ENCODE peak calls at places on chromosomes 13 and 19, in four cellular contexts. One of them, this sample, is unnamed.
A peak's percentile ranks its signal among the peaks of the same experiment; 100 is the strongest.

GRCh38 chr19:57382806-57383488 is 6.7 kb upstream of the ZNF548 start:
- DNase-seq in GM12878: no peak
- DNase-seq in HepG2: no peak
- DNase-seq in A549: no peak
- DNase-seq in this sample: no peak

GRCh38 chr19:39768334-39768733 is 10.3 kb upstream of the LEUTX start:
- DNase-seq in HepG2: no peak
- DNase-seq in A549: no peak
- DNase-seq in GM12878: no peak
- DNase-seq in this sample: no peak

GRCh38 chr19:50044922-50045321 is 19.1 kb downstream of the ZNF473 start:
- DNase-seq in HepG2: no peak
- DNase-seq in A549: no peak
- DNase-seq in GM12878: no peak
- DNase-seq in this sample: no peak

GRCh38 chr13:71864094-71864980 is 2.7 kb downstream of the DACH1 start:
- DNase-seq in HepG2: no peak
- DNase-seq in A549: no peak
- DNase-seq in GM12878: no peak
- DNase-seq in this sample: no peak

GRCh38 chr19:55264531-55264930 is 5.7 kb upstream of the PPP6R1 start:
- DNase-seq in A549: no peak
- DNase-seq in HepG2: no peak
- DNase-seq in GM12878: no peak
- DNase-seq in this sample: no peak

GRCh38 chr19:10497371-10497770 is 5.8 kb downstream of the KEAP1 start:
- DNase-seq in HepG2: no peak
- DNase-seq in GM12878: no peak
- DNase-seq in A549: no peak
- DNase-seq in this sample: no peak

GRCh38 chr13:26996965-26997752 is 174.5 kb downstream of the USP12 start:
- DNase-seq in GM12878: peak; percentile 77
- DNase-seq in A549: no peak
- DNase-seq in HepG2: no peak
- DNase-seq in this sample: no peak

GRCh38 chr19:2887391-2887914 is 13.3 kb upstream of the ZNF57 start:
- DNase-seq in HepG2: peak; percentile 76
- DNase-seq in GM12878: no peak
- DNase-seq in A549: peak; percentile 77
- DNase-seq in this sample: peak; percentile 47

GRCh38 chr13:97235549-97236206 is 13.5 kb downstream of the MBNL2 start:
- DNase-seq in GM12878: no peak
- DNase-seq in HepG2: no peak
- DNase-seq in A549: no peak
- DNase-seq in this sample: no peak

GRCh38 chr19:6250024-6250605 is 29.7 kb downstream of the MLLT1 start:
- DNase-seq in HepG2: no peak
- DNase-seq in A549: no peak
- DNase-seq in GM12878: no peak
- DNase-seq in this sample: no peak

GRCh38 chr13:71962126-71962525 is 95.1 kb upstream of the DACH1 start:
- DNase-seq in GM12878: no peak
- DNase-seq in HepG2: no peak
- DNase-seq in A549: no peak
- DNase-seq in this sample: no peak

GRCh38 chr13:83819611-83820010 is 62.7 kb downstream of the SLITRK1 start:
- DNase-seq in A549: no peak
- DNase-seq in HepG2: no peak
- DNase-seq in GM12878: no peak
- DNase-seq in this sample: no peak

GRCh38 chr13:75263741-75264407 is 218.1 kb downstream of the TBC1D4 start:
- DNase-seq in GM12878: no peak
- DNase-seq in HepG2: no peak
- DNase-seq in A549: no peak
- DNase-seq in this sample: no peak

GRCh38 chr13:50318887-50319286 is 303.6 kb downstream of the KCNRG start:
- DNase-seq in HepG2: no peak
- DNase-seq in A549: peak; percentile 2
- DNase-seq in GM12878: no peak
- DNase-seq in this sample: no peak

GRCh38 chr13:30743319-30744055 is 8.1 kb downstream of the ALOX5AP start:
- DNase-seq in HepG2: peak; percentile 10
- DNase-seq in GM12878: no peak
- DNase-seq in A549: peak; percentile 89
- DNase-seq in this sample: no peak

GRCh38 chr19:3275068-3275582 is 50.7 kb downstream of the CELF5 start:
- DNase-seq in GM12878: no peak
- DNase-seq in A549: peak; percentile 42
- DNase-seq in HepG2: peak; percentile 65
- DNase-seq in this sample: peak; percentile 83

GRCh38 chr13:77511552-77511951 is 24.0 kb upstream of the SCEL start:
- DNase-seq in A549: peak; percentile 13
- DNase-seq in HepG2: no peak
- DNase-seq in GM12878: no peak
- DNase-seq in this sample: no peak

GRCh38 chr13:77860621-77861020 is 58.0 kb downstream of the EDNRB start:
- DNase-seq in A549: no peak
- DNase-seq in GM12878: no peak
- DNase-seq in HepG2: no peak
- DNase-seq in this sample: no peak

GRCh38 chr13:25232937-25233515 is 54.3 kb downstream of the MTMR6 start:
- DNase-seq in GM12878: no peak
- DNase-seq in A549: peak; percentile 41
- DNase-seq in HepG2: peak; percentile 41
- DNase-seq in this sample: peak; percentile 34

DNA sequence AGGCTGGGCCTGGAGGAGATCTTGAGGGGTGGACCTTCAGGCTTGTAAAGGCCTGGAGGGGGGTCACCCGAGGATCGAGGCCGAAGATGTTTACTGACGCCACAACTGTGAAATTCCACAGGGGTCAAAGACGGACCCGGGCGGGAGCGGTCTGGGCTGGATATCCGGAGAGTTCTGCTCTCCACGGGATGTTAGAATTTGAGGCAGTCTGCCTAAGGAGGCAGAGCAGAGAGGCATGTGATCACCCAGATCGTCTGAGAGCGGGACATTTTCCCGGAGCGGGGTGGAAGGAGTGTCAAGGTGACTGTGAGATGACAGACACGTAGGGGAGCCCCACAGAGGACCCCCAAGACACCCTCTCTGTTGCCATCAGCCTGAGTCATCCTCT is 13.2 kb downstream of the KLHL26 start:
- DNase-seq in GM12878: no peak
- DNase-seq in A549: no peak
- DNase-seq in HepG2: no peak
- DNase-seq in this sample: no peak
- TF ChIP-seq POLR2AphosphoS2 in GM12878: no peak
- TF ChIP-seq POLR2AphosphoS2 in A549: no peak
- TF ChIP-seq POLR2AphosphoS2 in HepG2: no peak
- TF ChIP-seq POLR2AphosphoS2 in this sample: no peak

DNA sequence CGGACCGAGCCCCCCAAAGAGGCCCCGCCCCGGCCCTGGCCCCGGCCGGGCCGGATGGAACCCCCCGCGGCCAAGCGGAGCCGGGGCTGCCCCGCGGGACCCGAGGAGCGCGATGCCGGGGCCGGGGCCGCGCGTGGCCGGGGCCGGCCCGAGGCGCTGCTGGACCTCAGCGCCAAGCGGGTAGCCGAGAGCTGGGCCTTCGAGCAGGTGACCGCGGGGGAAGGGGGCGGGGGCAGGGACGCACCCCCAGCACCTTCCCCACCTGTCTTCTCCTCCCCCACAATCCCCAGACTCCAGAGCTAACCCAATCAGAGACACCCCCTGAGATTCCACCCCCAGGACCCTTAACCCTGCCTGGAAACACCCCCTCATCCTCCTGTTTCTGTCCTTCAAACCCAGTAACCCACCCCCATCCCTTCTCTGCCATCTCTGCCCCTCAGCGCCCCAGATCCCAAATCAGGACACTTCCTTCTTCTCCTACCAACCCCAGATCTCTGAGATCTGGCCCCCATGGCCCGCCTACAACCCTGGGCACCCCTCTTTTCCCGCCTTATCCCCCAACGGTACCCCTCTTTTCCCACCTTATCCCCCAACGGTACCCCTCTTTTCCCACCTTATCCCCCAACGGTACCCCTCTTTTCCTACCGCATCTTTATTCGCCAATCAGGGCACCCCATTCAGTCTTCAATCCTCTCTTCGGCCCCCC is 505 bp downstream of the ZSWIM4 start:
- DNase-seq in HepG2: no peak
- DNase-seq in GM12878: no peak
- DNase-seq in A549: peak; percentile 23
- DNase-seq in this sample: no peak
- TF ChIP-seq RFX5 in HepG2: no peak
- TF ChIP-seq RFX5 in GM12878: no peak
- TF ChIP-seq RFX5 in A549: no peak
- TF ChIP-seq RFX5 in this sample: no peak

GRCh38 chr19:19207637-19208582 is 3.8 kb upstream of the NCAN start:
- DNase-seq in HepG2: no peak
- DNase-seq in A549: no peak
- DNase-seq in GM12878: no peak
- DNase-seq in this sample: no peak

GRCh38 chr19:19212866-19213265 is 1.1 kb downstream of the NCAN start:
- DNase-seq in GM12878: no peak
- DNase-seq in A549: no peak
- DNase-seq in HepG2: no peak
- DNase-seq in this sample: no peak

GRCh38 chr19:19211499-19212432 is at the start of gene NCAN:
- DNase-seq in GM12878: no peak
- DNase-seq in HepG2: no peak
- DNase-seq in A549: no peak
- DNase-seq in this sample: no peak

GRCh38 chr19:19206938-19207337 is 3.7 kb upstream of the NR2C2AP start:
- DNase-seq in A549: no peak
- DNase-seq in HepG2: no peak
- DNase-seq in GM12878: no peak
- DNase-seq in this sample: no peak

DNA sequence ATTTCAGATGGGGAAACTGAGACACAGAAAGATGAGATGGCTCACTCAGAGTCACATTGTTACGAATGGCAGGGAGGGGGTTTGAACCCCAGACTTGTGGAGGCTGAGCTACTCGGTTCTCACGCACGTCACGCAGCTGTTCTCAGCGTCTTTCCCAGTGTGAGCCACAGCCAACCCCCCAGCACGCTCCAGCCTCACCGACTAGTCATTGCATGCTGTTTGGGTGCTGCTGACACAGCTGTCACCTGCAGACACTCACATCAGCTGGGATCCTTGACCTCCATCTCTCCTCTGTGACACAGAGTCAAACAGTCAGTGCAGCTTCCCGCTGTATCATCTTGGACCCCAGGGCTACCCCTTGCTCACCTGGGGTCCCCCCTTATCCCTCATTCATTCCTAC is 2.4 kb upstream of the NCAN start:
- DNase-seq in HepG2: no peak
- DNase-seq in GM12878: no peak
- DNase-seq in A549: no peak
- DNase-seq in this sample: no peak
- TF ChIP-seq POLR2AphosphoS2 in HepG2: no peak
- TF ChIP-seq POLR2AphosphoS2 in GM12878: no peak
- TF ChIP-seq POLR2AphosphoS2 in A549: no peak
- TF ChIP-seq POLR2AphosphoS2 in this sample: no peak

DNA sequence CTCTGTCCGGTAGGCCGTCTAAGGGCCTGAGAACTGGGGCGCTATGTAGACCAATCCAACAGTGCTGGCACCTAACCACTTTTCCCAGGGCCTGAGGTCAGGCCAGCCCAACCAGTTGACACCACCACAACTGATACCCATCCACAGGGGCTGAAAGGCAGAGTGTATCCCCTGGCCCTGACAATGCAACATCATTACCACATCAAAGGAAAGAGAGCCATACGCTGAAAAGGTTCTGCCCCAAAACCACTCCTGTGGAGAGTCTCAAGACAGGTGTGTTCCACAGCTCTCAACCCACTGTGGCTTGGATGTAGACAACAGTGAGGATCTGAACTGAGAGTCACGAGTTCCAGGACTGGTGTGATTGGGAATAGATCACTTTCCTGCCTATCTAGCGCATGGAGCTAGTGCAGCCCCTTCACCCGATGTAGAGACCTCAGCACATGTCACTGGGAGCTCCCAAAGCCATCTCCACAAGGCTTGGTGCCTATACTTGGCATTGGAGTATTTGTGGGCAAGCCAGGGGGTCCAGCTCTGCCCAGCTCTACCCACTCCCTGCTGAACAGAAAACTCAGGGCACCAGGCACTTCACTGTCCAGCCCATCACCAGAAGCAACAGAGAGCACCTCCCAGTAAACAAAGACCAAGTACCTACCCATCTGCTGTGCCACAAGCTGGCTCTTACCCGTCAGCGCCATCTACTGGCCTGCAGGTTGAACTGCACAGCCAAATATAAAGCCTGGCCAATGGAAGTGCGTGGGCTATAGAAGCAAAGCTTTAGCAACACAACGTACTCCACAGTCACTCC is 579.5 kb downstream of the UQCRFS1 start:
- DNase-seq in HepG2: no peak
- DNase-seq in A549: peak; percentile 61
- DNase-seq in GM12878: no peak
- DNase-seq in this sample: peak; percentile 73
- TF ChIP-seq RFX5 in HepG2: no peak
- TF ChIP-seq RFX5 in A549: no peak
- TF ChIP-seq RFX5 in GM12878: no peak
- TF ChIP-seq RFX5 in this sample: no peak

GRCh38 chr19:31448221-31448657 is 99.0 kb upstream of the TSHZ3 start:
- DNase-seq in GM12878: no peak
- DNase-seq in A549: peak; percentile 32
- DNase-seq in HepG2: no peak
- DNase-seq in this sample: no peak
- TF ChIP-seq POLR2AphosphoS2 in GM12878: no peak
- TF ChIP-seq POLR2AphosphoS2 in A549: no peak
- TF ChIP-seq POLR2AphosphoS2 in HepG2: no peak
- TF ChIP-seq POLR2AphosphoS2 in this sample: no peak

GRCh38 chr19:5232798-5233505 is 107.7 kb downstream of the PTPRS start:
- DNase-seq in A549: no peak
- DNase-seq in HepG2: no peak
- DNase-seq in GM12878: no peak
- DNase-seq in this sample: no peak
- TF ChIP-seq RFX5 in A549: no peak
- TF ChIP-seq RFX5 in HepG2: no peak
- TF ChIP-seq RFX5 in GM12878: no peak
- TF ChIP-seq RFX5 in this sample: no peak

DNA sequence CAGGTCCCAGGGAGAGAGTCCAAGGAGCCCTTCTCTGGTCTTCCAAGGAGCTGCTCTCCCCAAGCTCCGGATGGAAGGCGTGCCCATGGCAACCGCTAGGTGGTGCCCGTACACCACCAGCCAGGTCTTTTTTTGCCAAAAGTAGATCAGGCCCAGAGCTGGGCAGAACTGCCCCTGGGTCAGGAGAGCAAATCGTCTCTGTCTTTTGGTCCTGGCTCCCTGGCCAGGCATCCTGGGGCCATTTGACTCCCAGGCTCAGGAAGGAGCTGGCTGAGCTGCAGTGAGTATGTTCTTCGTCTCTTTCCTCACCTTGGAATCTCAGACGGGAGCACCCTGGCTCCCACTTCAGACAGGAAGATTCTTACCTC is 24.6 kb upstream of the BCL3 start:
- DNase-seq in A549: peak; percentile 96
- DNase-seq in GM12878: peak; percentile 54
- DNase-seq in HepG2: peak; percentile 64
- DNase-seq in this sample: peak; percentile 83
- TF ChIP-seq POLR2AphosphoS2 in A549: no peak
- TF ChIP-seq POLR2AphosphoS2 in GM12878: no peak
- TF ChIP-seq POLR2AphosphoS2 in HepG2: no peak
- TF ChIP-seq POLR2AphosphoS2 in this sample: no peak